ENCODE peak calls at places on chromosomes 1 and 21, in eight cellular contexts. One of them, this sample, is unnamed.
A peak's percentile ranks its signal among the peaks of the same experiment; 100 is the strongest.

GRCh38 chr1:78178816-78179215 is 133.1 kb downstream of the GIPC2 start:
- DNase-seq in ovary: no peak
- DNase-seq in right lobe of liver: no peak
- DNase-seq in lower leg skin: no peak
- DNase-seq in esophagus muscularis mucosa: no peak
- DNase-seq in HepG2: no peak
- DNase-seq in A549: no peak
- DNase-seq in gastrocnemius medialis: no peak
- DNase-seq in this sample: no peak

GRCh38 chr1:87291107-87291506 is 37.6 kb upstream of the LMO4 start:
- DNase-seq in right lobe of liver: no peak
- DNase-seq in esophagus muscularis mucosa: no peak
- DNase-seq in A549: no peak
- DNase-seq in HepG2: no peak
- DNase-seq in lower leg skin: no peak
- DNase-seq in gastrocnemius medialis: no peak
- DNase-seq in ovary: no peak
- DNase-seq in this sample: no peak

GRCh38 chr21:26881504-26882228 is 36.5 kb upstream of the ADAMTS1 start:
- DNase-seq in gastrocnemius medialis: no peak
- DNase-seq in ovary: no peak
- DNase-seq in right lobe of liver: no peak
- DNase-seq in A549: no peak
- DNase-seq in esophagus muscularis mucosa: no peak
- DNase-seq in lower leg skin: no peak
- DNase-seq in HepG2: no peak
- DNase-seq in this sample: no peak

GRCh38 chr1:91791103-91791502 is 94.8 kb downstream of the TGFBR3 start:
- DNase-seq in HepG2: peak; percentile 29
- DNase-seq in ovary: no peak
- DNase-seq in esophagus muscularis mucosa: no peak
- DNase-seq in lower leg skin: no peak
- DNase-seq in gastrocnemius medialis: no peak
- DNase-seq in right lobe of liver: no peak
- DNase-seq in A549: no peak
- DNase-seq in this sample: no peak

GRCh38 chr1:28111157-28111556 is 22.7 kb upstream of the EYA3 start:
- DNase-seq in HepG2: no peak
- DNase-seq in ovary: no peak
- DNase-seq in A549: no peak
- DNase-seq in lower leg skin: no peak
- DNase-seq in right lobe of liver: no peak
- DNase-seq in gastrocnemius medialis: no peak
- DNase-seq in esophagus muscularis mucosa: no peak
- DNase-seq in this sample: no peak

GRCh38 chr1:15849775-15850449 is 2.4 kb downstream of the SPEN start:
- DNase-seq in esophagus muscularis mucosa: no peak
- DNase-seq in A549: peak; percentile 33
- DNase-seq in ovary: peak; percentile 52
- DNase-seq in gastrocnemius medialis: no peak
- DNase-seq in HepG2: peak; percentile 65
- DNase-seq in lower leg skin: no peak
- DNase-seq in right lobe of liver: peak; percentile 28
- DNase-seq in this sample: peak; percentile 29

GRCh38 chr1:50610563-50610962 is 187.3 kb upstream of the DMRTA2 start:
- DNase-seq in right lobe of liver: no peak
- DNase-seq in A549: no peak
- DNase-seq in HepG2: no peak
- DNase-seq in ovary: no peak
- DNase-seq in esophagus muscularis mucosa: no peak
- DNase-seq in lower leg skin: no peak
- DNase-seq in gastrocnemius medialis: no peak
- DNase-seq in this sample: no peak

GRCh38 chr1:19582318-19582717 is 61.8 kb upstream of the NBL1 start:
- DNase-seq in ovary: no peak
- DNase-seq in A549: peak; percentile 25
- DNase-seq in HepG2: no peak
- DNase-seq in lower leg skin: peak; percentile 88
- DNase-seq in esophagus muscularis mucosa: no peak
- DNase-seq in right lobe of liver: peak; percentile 30
- DNase-seq in gastrocnemius medialis: no peak
- DNase-seq in this sample: peak; percentile 87

GRCh38 chr1:229114781-229115417 is 156.0 kb upstream of the RAB4A start:
- DNase-seq in HepG2: peak; percentile 18
- DNase-seq in ovary: peak; percentile 36
- DNase-seq in A549: no peak
- DNase-seq in gastrocnemius medialis: no peak
- DNase-seq in esophagus muscularis mucosa: no peak
- DNase-seq in right lobe of liver: no peak
- DNase-seq in lower leg skin: no peak
- DNase-seq in this sample: no peak

GRCh38 chr1:10084045-10084444 is 51.3 kb downstream of the UBE4B start:
- DNase-seq in esophagus muscularis mucosa: no peak
- DNase-seq in gastrocnemius medialis: no peak
- DNase-seq in right lobe of liver: no peak
- DNase-seq in lower leg skin: no peak
- DNase-seq in A549: no peak
- DNase-seq in ovary: no peak
- DNase-seq in HepG2: no peak
- DNase-seq in this sample: no peak

DNA sequence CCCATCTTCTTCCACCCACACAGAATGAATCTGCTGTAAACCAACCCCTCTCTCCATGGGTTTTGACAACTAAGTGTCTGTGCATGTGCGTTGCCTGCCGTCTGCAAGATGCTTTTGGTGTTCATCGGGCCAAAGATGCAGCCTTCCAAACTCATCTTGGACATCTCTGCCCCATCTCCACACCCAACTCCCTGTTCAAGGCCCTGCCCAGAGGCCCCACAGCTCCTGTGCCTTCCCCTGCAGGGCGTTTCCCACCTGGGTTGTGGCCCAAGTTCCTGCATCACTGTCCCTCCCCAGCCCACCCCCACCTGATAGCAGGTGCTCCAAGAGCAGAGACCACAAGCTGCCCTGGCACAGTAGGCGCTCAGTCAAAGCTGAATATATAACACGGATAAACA is 103.2 kb downstream of the BCAR3 start:
- DNase-seq in A549: no peak
- DNase-seq in gastrocnemius medialis: no peak
- DNase-seq in esophagus muscularis mucosa: no peak
- DNase-seq in ovary: no peak
- DNase-seq in right lobe of liver: no peak
- DNase-seq in HepG2: no peak
- DNase-seq in lower leg skin: no peak
- DNase-seq in this sample: no peak
- TF ChIP-seq POLR2A in A549: no peak
- TF ChIP-seq POLR2A in gastrocnemius medialis: no peak
- TF ChIP-seq POLR2A in esophagus muscularis mucosa: no peak
- TF ChIP-seq POLR2A in ovary: no peak
- TF ChIP-seq POLR2A in right lobe of liver: no peak
- TF ChIP-seq POLR2A in HepG2: no peak
- TF ChIP-seq POLR2A in lower leg skin: no peak
- TF ChIP-seq POLR2A in this sample: no peak

GRCh38 chr21:31449912-31450535 is 106.0 kb upstream of the TIAM1 start:
- DNase-seq in HepG2: no peak
- DNase-seq in right lobe of liver: no peak
- DNase-seq in A549: no peak
- DNase-seq in gastrocnemius medialis: no peak
- DNase-seq in lower leg skin: no peak
- DNase-seq in ovary: no peak
- DNase-seq in esophagus muscularis mucosa: no peak
- DNase-seq in this sample: no peak

GRCh38 chr21:31444061-31444460 is 100.0 kb upstream of the TIAM1 start:
- DNase-seq in right lobe of liver: no peak
- DNase-seq in gastrocnemius medialis: no peak
- DNase-seq in A549: no peak
- DNase-seq in esophagus muscularis mucosa: no peak
- DNase-seq in HepG2: no peak
- DNase-seq in ovary: no peak
- DNase-seq in lower leg skin: no peak
- DNase-seq in this sample: no peak

GRCh38 chr21:31447477-31447876 is 103.4 kb upstream of the TIAM1 start:
- DNase-seq in right lobe of liver: no peak
- DNase-seq in ovary: no peak
- DNase-seq in lower leg skin: no peak
- DNase-seq in gastrocnemius medialis: no peak
- DNase-seq in A549: no peak
- DNase-seq in HepG2: no peak
- DNase-seq in esophagus muscularis mucosa: no peak
- DNase-seq in this sample: no peak

GRCh38 chr21:31442339-31442738 is 98.3 kb upstream of the TIAM1 start:
- DNase-seq in right lobe of liver: no peak
- DNase-seq in HepG2: no peak
- DNase-seq in ovary: no peak
- DNase-seq in A549: no peak
- DNase-seq in lower leg skin: no peak
- DNase-seq in esophagus muscularis mucosa: no peak
- DNase-seq in gastrocnemius medialis: no peak
- DNase-seq in this sample: no peak

GRCh38 chr21:31446206-31446900 is 102.3 kb upstream of the TIAM1 start:
- DNase-seq in HepG2: no peak
- DNase-seq in ovary: no peak
- DNase-seq in A549: no peak
- DNase-seq in gastrocnemius medialis: no peak
- DNase-seq in lower leg skin: no peak
- DNase-seq in esophagus muscularis mucosa: no peak
- DNase-seq in right lobe of liver: no peak
- DNase-seq in this sample: no peak
- TF ChIP-seq CTCF in HepG2: no peak
- TF ChIP-seq CTCF in ovary: no peak
- TF ChIP-seq CTCF in A549: no peak
- TF ChIP-seq CTCF in gastrocnemius medialis: no peak
- TF ChIP-seq CTCF in lower leg skin: no peak
- TF ChIP-seq CTCF in esophagus muscularis mucosa: no peak
- TF ChIP-seq CTCF in right lobe of liver: no peak
- TF ChIP-seq CTCF in this sample: no peak

GRCh38 chr21:17436626-17437111 is 76.2 kb upstream of the CXADR start:
- DNase-seq in HepG2: peak; percentile 68
- DNase-seq in A549: no peak
- DNase-seq in esophagus muscularis mucosa: no peak
- DNase-seq in ovary: no peak
- DNase-seq in lower leg skin: no peak
- DNase-seq in right lobe of liver: no peak
- DNase-seq in gastrocnemius medialis: no peak
- DNase-seq in this sample: no peak
- H3K4me3 ChIP-seq in HepG2: peak overlapping the region; percentile 19
- H3K4me3 ChIP-seq in A549: no peak overlapping the region
- H3K4me3 ChIP-seq in esophagus muscularis mucosa: no peak overlapping the region
- H3K4me3 ChIP-seq in ovary: no peak overlapping the region
- H3K4me3 ChIP-seq in lower leg skin: no peak overlapping the region
- H3K4me3 ChIP-seq in right lobe of liver: no peak overlapping the region
- H3K4me3 ChIP-seq in gastrocnemius medialis: no peak overlapping the region
- H3K4me3 ChIP-seq in this sample: no peak overlapping the region

DNA sequence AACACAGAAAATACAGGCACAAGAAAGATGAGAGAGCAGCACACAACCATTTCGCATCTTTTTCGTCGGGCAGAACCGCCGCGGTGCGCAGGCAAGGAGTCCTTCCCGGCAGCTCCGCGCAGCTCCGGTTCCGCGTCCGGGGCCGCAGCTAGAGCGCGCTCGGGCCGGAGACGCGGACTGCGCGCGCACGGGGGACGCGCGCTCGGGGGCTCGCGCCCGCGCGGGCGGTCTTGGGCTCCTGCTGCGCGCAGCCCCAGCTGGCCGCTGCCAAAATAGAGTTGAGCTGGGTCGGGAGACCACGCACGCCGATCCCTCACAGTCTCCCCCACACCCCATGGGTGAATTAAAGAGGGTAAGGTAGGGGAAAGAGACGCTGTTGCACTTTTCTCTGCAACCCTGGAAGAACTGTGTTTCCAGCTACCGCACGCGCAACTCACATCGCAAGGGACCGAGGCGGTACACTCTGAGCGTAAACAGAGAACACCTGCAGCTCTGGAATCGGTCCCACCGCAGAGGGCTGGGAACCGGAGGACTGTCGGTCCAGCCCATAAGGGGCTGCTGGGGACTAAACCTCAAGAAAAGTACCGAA is 1.6 kb downstream of the NR5A2 start:
- DNase-seq in A549: peak; percentile 67
- DNase-seq in right lobe of liver: peak; percentile 69
- DNase-seq in gastrocnemius medialis: no peak
- DNase-seq in esophagus muscularis mucosa: no peak
- DNase-seq in HepG2: no peak
- DNase-seq in ovary: no peak
- DNase-seq in lower leg skin: no peak
- DNase-seq in this sample: peak; percentile 49
- TF ChIP-seq POLR2A in A549: no peak
- TF ChIP-seq POLR2A in right lobe of liver: peak; percentile 70
- TF ChIP-seq POLR2A in gastrocnemius medialis: no peak
- TF ChIP-seq POLR2A in esophagus muscularis mucosa: no peak
- TF ChIP-seq POLR2A in HepG2: no peak
- TF ChIP-seq POLR2A in ovary: no peak
- TF ChIP-seq POLR2A in lower leg skin: no peak
- TF ChIP-seq POLR2A in this sample: no peak